ENCODE peak calls at places on chromosomes 5 and 9, in eight cellular contexts. T is neural progenitor cell; E is germinal center; U is HFFc6; L is substantia nigra; V is activated CD4-positive, CD25-positive, alpha-beta regulatory T cell treated with anti-CD3 and anti-CD28 coated beads, Interleukin-2, amount 50 U/mL, for 72 hours; O is NCI-H1092; F is mucosa of gallbladder. M is an unnamed sample.

GRCh38 chr5:157915638-157916037 is 56.7 kb upstream of the CLINT1 start:
- DNase-seq in O (peak; percentile 91), V (no peak), L (peak; percentile 56), U (no peak), E (no peak), F (peak; percentile 92), T (no peak), M (no peak)

GRCh38 chr9:81423589-81424326 is 265.6 kb downstream of the TLE1 start:
- DNase-seq in T (no peak), V (no peak), F (no peak), L (no peak), E (no peak), U (no peak), O (no peak), M (no peak)

GRCh38 chr9:124660341-124660801 is 110.7 kb downstream of the NR6A1 start:
- DNase-seq in U (peak; percentile 9), F (no peak), L (peak; percentile 14), E (no peak), O (peak; percentile 62), T (peak; percentile 83), V (no peak), M (peak; percentile 53)

GRCh38 chr9:110995511-110996340 is 42.5 kb downstream of the LPAR1 start:
- DNase-seq in F (no peak), U (no peak), T (no peak), O (no peak), V (no peak), L (no peak), E (no peak), M (no peak)

GRCh38 chr5:65102826-65103673 is 334.3 kb downstream of the CWC27 start:
- DNase-seq in O (peak; percentile 84), V (peak; percentile 65), U (no peak), T (peak; percentile 21), L (peak; percentile 35), F (peak; percentile 48), E (peak; percentile 63), M (no peak)

GRCh38 chr5:157167219-157167621 is 1.2 kb upstream of the GARIN3 start:
- DNase-seq in F (no peak), T (peak; percentile 28), O (no peak), E (peak; percentile 13), V (peak; percentile 12), L (no peak), U (peak; percentile 67), M (no peak)

GRCh38 chr5:1092122-1092521 is 19.7 kb downstream of the SLC12A7 start:
- DNase-seq in O (no peak), L (no peak), V (no peak), U (no peak), E (no peak), F (no peak), T (no peak), M (no peak)

GRCh38 chr9:98794802-98795201 is 1.6 kb downstream of the ANKS6 start:
- DNase-seq in E (no peak), F (no peak), V (no peak), L (no peak), T (no peak), O (no peak), U (no peak), M (no peak)

GRCh38 chr9:107242073-107243063 is 40.7 kb upstream of the RAD23B start:
- DNase-seq in F (no peak), U (no peak), L (no peak), V (no peak), E (no peak), O (no peak), T (no peak), M (no peak)

GRCh38 chr5:148924817-148925216 is 98.4 kb downstream of the ADRB2 start:
- DNase-seq in F (peak; percentile 58), T (no peak), O (no peak), V (no peak), E (no peak), L (no peak), U (no peak), M (no peak)

GRCh38 chr9:105116047-105116868 is 128.2 kb upstream of the SLC44A1 start:
- DNase-seq in U (no peak), V (no peak), L (no peak), O (no peak), E (no peak), F (peak; percentile 26), T (peak; percentile 59), M (no peak)

GRCh38 chr5:141528401-141528984 is 39.6 kb downstream of the PCDHGC5 start:
- DNase-seq in O (no peak), T (no peak), U (no peak), F (no peak), L (no peak), V (no peak), E (no peak), M (no peak)

GRCh38 chr9:123309611-123310010 is 41.2 kb upstream of the STRBP start:
- DNase-seq in O (no peak), T (no peak), V (no peak), U (no peak), L (no peak), E (no peak), F (no peak), M (no peak)

GRCh38 chr9:126150411-126151030 is 176.1 kb upstream of the MVB12B start:
- DNase-seq in L (no peak), O (peak; percentile 41), F (no peak), V (no peak), E (no peak), U (no peak), T (no peak), M (no peak)

GRCh38 chr9:107313555-107314096 is 30.5 kb downstream of the RAD23B start:
- DNase-seq in T (no peak), E (no peak), F (no peak), O (no peak), U (no peak), V (no peak), L (no peak), M (no peak)

GRCh38 chr9:34675874-34676273 is 13.4 kb upstream of the CCL27 start:
- DNase-seq in E (no peak), T (no peak), L (no peak), O (no peak), V (no peak), F (no peak), U (no peak), M (no peak)

GRCh38 chr5:135458921-135459331 is 6.8 kb upstream of the TIFAB start:
- DNase-seq in U (peak; percentile 43), F (peak; percentile 45), O (no peak), V (no peak), E (no peak), T (no peak), L (no peak), M (no peak)

GRCh38 chr5:81924467-81924866 is 47.4 kb upstream of the ATG10 start:
- DNase-seq in T (peak; percentile 38), L (no peak), E (no peak), O (peak; percentile 60), U (no peak), V (no peak), F (no peak), M (no peak)

GRCh38 chr5:37875051-37875787 is 35.4 kb upstream of the GDNF start:
- DNase-seq in L (no peak), V (no peak), T (no peak), E (no peak), F (no peak), O (no peak), U (peak; percentile 75), M (no peak)

GRCh38 chr9:2502210-2502609 is 119.4 kb upstream of the VLDLR start:
- DNase-seq in F (no peak), O (no peak), T (no peak), V (no peak), E (no peak), U (no peak), L (no peak), M (no peak)